ENCODE peak calls at places on chromosomes 2 and 18, in four cellular contexts. G, R, Q and T are unnamed samples.

GRCh38 chr2:28621172-28622100 is 125.6 kb downstream of the PLB1 start:
- DNase-seq in G (peak; percentile 81), R (no peak), Q (peak; percentile 94), T (peak; percentile 96)

GRCh38 chr2:225895126-225895525 is 495.6 kb downstream of the NYAP2 start:
- DNase-seq in G (no peak), R (no peak), Q (no peak), T (peak; percentile 4)

GRCh38 chr18:24055878-24056277 is 41.3 kb downstream of the TTC39C start:
- DNase-seq in G (no peak), R (no peak), Q (no peak), T (no peak)

GRCh38 chr2:150286730-150287362 is 200.6 kb downstream of the RND3 start:
- DNase-seq in G (no peak), R (no peak), Q (peak; percentile 77), T (peak; percentile 76)

GRCh38 chr2:33978471-33978870 is 379.4 kb upstream of the FAM98A start:
- DNase-seq in G (no peak), R (no peak), Q (no peak), T (no peak)

GRCh38 chr18:49162226-49162848 is 211.6 kb upstream of the SMAD7 start:
- DNase-seq in G (no peak), R (peak; percentile 34), Q (no peak), T (no peak)

GRCh38 chr18:78782951-78783563 is 196.6 kb upstream of the SALL3 start:
- DNase-seq in G (peak; percentile 10), R (no peak), Q (no peak), T (no peak)

GRCh38 chr2:189660803-189661147 is 484 bp upstream of the ASNSD1 start:
- DNase-seq in G (no peak), R (no peak), Q (no peak), T (no peak)

GRCh38 chr18:48949606-48950535 is 894 bp downstream of the SMAD7 start:
- DNase-seq in G (peak; percentile 55), R (peak; percentile 77), Q (peak; percentile 62), T (no peak)

GRCh38 chr2:102359527-102359926 is 3.9 kb downstream of the IL18R1 start:
- DNase-seq in G (no peak), R (no peak), Q (peak; percentile 85), T (peak; percentile 78)

GRCh38 chr18:23563377-23564043 is 22.8 kb downstream of the NPC1 start:
- DNase-seq in G (no peak), R (no peak), Q (peak; percentile 54), T (peak; percentile 70)

GRCh38 chr2:136394136-136395060 is 276.4 kb upstream of the CXCR4 start:
- DNase-seq in G (no peak), R (no peak), Q (peak; percentile 33), T (no peak)

GRCh38 chr2:23270810-23271209 is 114.2 kb upstream of the KLHL29 start:
- DNase-seq in G (no peak), R (no peak), Q (no peak), T (no peak)

GRCh38 chr18:3454365-3455089 is 4.6 kb downstream of the TGIF1 start:
- DNase-seq in G (no peak), R (no peak), Q (peak; percentile 62), T (peak; percentile 70)

GRCh38 chr2:120441351-120441700 is 95.4 kb downstream of the INHBB start:
- DNase-seq in G (no peak), R (no peak), Q (no peak), T (no peak)

GRCh38 chr2:120443946-120444345 is 98.0 kb downstream of the INHBB start:
- DNase-seq in G (no peak), R (no peak), Q (no peak), T (no peak)

GRCh38 chr2:120441744-120442471 is 96.0 kb downstream of the INHBB start:
- DNase-seq in G (peak; percentile 88), R (no peak), Q (peak; percentile 63), T (peak; percentile 36)

GRCh38 chr2:120442923-120443571 is 97.1 kb downstream of the INHBB start:
- DNase-seq in G (peak; percentile 92), R (no peak), Q (peak; percentile 87), T (peak; percentile 70)

GRCh38 chr2:120442541-120442922 is 96.6 kb downstream of the INHBB start:
- DNase-seq in G (no peak), R (no peak), Q (no peak), T (no peak)
- H3K4me3 ChIP-seq in G (peak overlapping the region; percentile 40), R (no peak overlapping the region), Q (peak overlapping the region; percentile 40), T (peak overlapping the region; percentile 40)

GRCh38 chr18:43805646-43806194 is 528.4 kb upstream of the SYT4 start:
- DNase-seq in G (no peak), R (no peak), Q (no peak), T (no peak)
- TF ChIP-seq CTCF in G (no peak), R (no peak), Q (no peak), T (no peak)

GRCh38 chr18:63107931-63108330 is 211.6 kb downstream of the BCL2 start:
- DNase-seq in G (no peak), R (no peak), Q (no peak), T (no peak)
- H3K4me3 ChIP-seq in G (no peak overlapping the region), R (no peak overlapping the region), Q (no peak overlapping the region), T (no peak overlapping the region)

GRCh38 chr2:179995735-179996134 is 11.4 kb downstream of the CWC22 start:
- DNase-seq in G (no peak), R (no peak), Q (no peak), T (no peak)

GRCh38 chr2:179990676-179991317 is 16.3 kb downstream of the CWC22 start:
- DNase-seq in G (no peak), R (no peak), Q (no peak), T (no peak)

GRCh38 chr2:179987916-179988315 is 19.2 kb downstream of the CWC22 start:
- DNase-seq in G (no peak), R (no peak), Q (no peak), T (no peak)

DNA sequence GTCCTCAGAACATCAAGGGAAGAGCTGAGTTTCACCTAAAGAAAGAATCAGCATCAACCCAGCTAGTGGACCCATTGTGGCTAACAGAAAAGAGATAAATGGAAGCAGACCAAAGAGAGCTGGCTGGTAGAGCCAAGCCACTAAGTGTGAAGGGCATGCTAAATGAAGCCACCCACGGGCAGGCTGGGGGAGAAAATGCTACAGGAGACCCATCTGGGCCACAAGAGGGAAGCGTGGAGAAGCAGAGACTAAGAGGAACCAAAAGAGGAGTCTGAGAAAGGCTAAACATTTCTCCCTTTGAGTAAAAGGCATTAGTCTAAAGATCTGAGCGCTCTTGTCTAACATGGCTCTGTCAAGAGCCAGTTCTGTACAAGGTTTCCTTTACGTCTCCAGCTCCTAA is 15.8 kb downstream of the CWC22 start:
- DNase-seq in G (no peak), R (no peak), Q (no peak), T (no peak)
- TF ChIP-seq CTCF in G (no peak), R (peak; percentile 16), Q (no peak), T (peak; percentile 11)